ENCODE peak calls at places on chromosomes 4 and X, in ten cellular contexts. I, L, E, G, B, S, T, N, H and F are unnamed samples.

GRCh38 chr4:144176476-144176875 is 36.0 kb upstream of the GYPA start:
- DNase-seq in I (no peak), L (no peak), E (no peak), G (no peak), B (no peak), S (no peak), T (no peak), N (no peak), H (no peak), F (no peak)

GRCh38 chr4:173074501-173074946 is 94.1 kb upstream of the GALNT7 start:
- DNase-seq in I (peak), L (no peak), E (no peak), G (peak), B (no peak), S (peak), T (no peak), N (peak), H (no peak), F (no peak)

GRCh38 chrX:9489234-9489633 is 24.4 kb downstream of the TBL1X start:
- DNase-seq in I (no peak), L (no peak), E (no peak), G (no peak), B (no peak), S (no peak), T (no peak), N (no peak), H (no peak), F (no peak)

GRCh38 chr4:146675171-146675570 is 36.5 kb downstream of the POU4F2 start:
- DNase-seq in I (no peak), L (no peak), E (no peak), G (no peak), B (no peak), S (no peak), T (no peak), N (no peak), H (no peak), F (no peak)

GRCh38 chr4:185242749-185243533 is 33.5 kb downstream of the SNX25 start:
- DNase-seq in I (no peak), L (no peak), E (no peak), G (no peak), B (no peak), S (no peak), T (no peak), N (no peak), H (no peak), F (no peak)

GRCh38 chrX:110396777-110397176 is 38.1 kb downstream of the RTL9 start:
- DNase-seq in I (no peak), L (no peak), E (no peak), G (no peak), B (no peak), S (no peak), T (no peak), N (no peak), H (no peak), F (no peak)

GRCh38 chr4:82770607-82771006 is 28.0 kb downstream of the SCD5 start:
- DNase-seq in I (no peak), L (no peak), E (no peak), G (no peak), B (no peak), S (no peak), T (no peak), N (no peak), H (no peak), F (no peak)

GRCh38 chr4:36222702-36223101 is 21.6 kb downstream of the ARAP2 start:
- DNase-seq in I (no peak), L (no peak), E (no peak), G (no peak), B (no peak), S (no peak), T (no peak), N (no peak), H (no peak), F (no peak)

GRCh38 chr4:54281060-54281781 is 52.1 kb downstream of the PDGFRA start:
- DNase-seq in I (peak), L (peak), E (no peak), G (peak), B (no peak), S (peak), T (no peak), N (no peak), H (no peak), F (no peak)

GRCh38 chrX:72060196-72060974 is 71.3 kb downstream of the RTL5 start:
- DNase-seq in I (no peak), L (no peak), E (no peak), G (no peak), B (no peak), S (no peak), T (no peak), N (peak), H (peak), F (no peak)

GRCh38 chr4:139018971-139019758 is 3.6 kb downstream of the NOCT start:
- DNase-seq in I (peak), L (no peak), E (no peak), G (peak), B (no peak), S (peak), T (peak), N (no peak), H (no peak), F (no peak)

GRCh38 chrX:147912093-147912801 is 528 bp downstream of the FMR1 start:
- DNase-seq in I (peak), L (peak), E (peak), G (peak), B (peak), S (no peak), T (peak), N (peak), H (peak), F (peak)

GRCh38 chrX:111395132-111395531 is 16.9 kb downstream of the DCX start:
- DNase-seq in I (no peak), L (no peak), E (no peak), G (no peak), B (no peak), S (no peak), T (no peak), N (no peak), H (no peak), F (no peak)

GRCh38 chr4:2299794-2300193 is 37.9 kb upstream of the MXD4 start:
- DNase-seq in I (no peak), L (no peak), E (no peak), G (no peak), B (no peak), S (no peak), T (no peak), N (no peak), H (no peak), F (no peak)

GRCh38 chrX:13093489-13094140 is 49.2 kb upstream of the FAM9C start:
- DNase-seq in I (no peak), L (no peak), E (peak), G (no peak), B (no peak), S (no peak), T (no peak), N (no peak), H (no peak), F (no peak)

GRCh38 chrX:40098264-40099045 is 697 bp upstream of the BCOR start:
- DNase-seq in I (peak), L (peak), E (peak), G (peak), B (peak), S (no peak), T (peak), N (peak), H (peak), F (peak)

GRCh38 chr4:184805462-184806245 is 20.1 kb downstream of the ACSL1 start:
- DNase-seq in I (no peak), L (peak), E (no peak), G (no peak), B (peak), S (no peak), T (peak), N (no peak), H (no peak), F (no peak)

GRCh38 chr4:184039963-184040383 is 134.9 kb downstream of the STOX2 start:
- DNase-seq in I (peak), L (no peak), E (peak), G (no peak), B (peak), S (no peak), T (no peak), N (peak), H (peak), F (no peak)

GRCh38 chr4:12691168-12691567 is 793.0 kb downstream of the RAB28 start:
- DNase-seq in I (no peak), L (no peak), E (no peak), G (no peak), B (no peak), S (no peak), T (no peak), N (no peak), H (no peak), F (no peak)

GRCh38 chr4:26281876-26282275 is 38.9 kb upstream of the RBPJ start:
- DNase-seq in I (peak), L (no peak), E (no peak), G (no peak), B (no peak), S (peak), T (no peak), N (no peak), H (no peak), F (no peak)

GRCh38 chr4:85860066-85860465 is 385.1 kb downstream of the ARHGAP24 start:
- DNase-seq in I (peak), L (no peak), E (no peak), G (peak), B (no peak), S (no peak), T (no peak), N (no peak), H (no peak), F (no peak)

GRCh38 chr4:83128235-83128929 is 13.9 kb upstream of the PLAC8 start:
- DNase-seq in I (peak), L (no peak), E (no peak), G (peak), B (no peak), S (peak), T (no peak), N (no peak), H (no peak), F (no peak)

GRCh38 chrX:150731795-150732194 is 38.6 kb downstream of the MTMR1 start:
- DNase-seq in I (peak), L (no peak), E (peak), G (peak), B (no peak), S (peak), T (no peak), N (no peak), H (no peak), F (no peak)

GRCh38 chr4:8776366-8776765 is 95.3 kb downstream of the HMX1 start:
- DNase-seq in I (no peak), L (no peak), E (no peak), G (no peak), B (peak), S (no peak), T (no peak), N (no peak), H (no peak), F (no peak)

GRCh38 chrX:5810636-5811035 is 418.0 kb downstream of the NLGN4X start:
- DNase-seq in I (no peak), L (no peak), E (no peak), G (no peak), B (no peak), S (no peak), T (peak), N (no peak), H (no peak), F (no peak)

GRCh38 chrX:32045149-32045548 is 973.3 kb upstream of the FTHL17 start:
- DNase-seq in I (no peak), L (no peak), E (no peak), G (no peak), B (no peak), S (no peak), T (no peak), N (no peak), H (no peak), F (no peak)

GRCh38 chrX:107574054-107574683 is 54.1 kb upstream of the PRPS1 start:
- DNase-seq in I (peak), L (no peak), E (no peak), G (no peak), B (no peak), S (peak), T (no peak), N (no peak), H (no peak), F (no peak)

GRCh38 chr4:67134616-67135015 is 410.7 kb downstream of the CENPC start:
- DNase-seq in I (no peak), L (no peak), E (no peak), G (no peak), B (no peak), S (no peak), T (no peak), N (no peak), H (no peak), F (no peak)

GRCh38 chr4:76704133-76704881 is 193.6 kb downstream of the SOWAHB start:
- DNase-seq in I (peak), L (no peak), E (no peak), G (no peak), B (no peak), S (peak), T (no peak), N (no peak), H (no peak), F (no peak)

GRCh38 chrX:152025656-152026440 is 51.4 kb upstream of the GABRE start:
- DNase-seq in I (no peak), L (no peak), E (no peak), G (no peak), B (no peak), S (no peak), T (no peak), N (no peak), H (no peak), F (no peak)

GRCh38 chr4:78518551-78518950 is 33.0 kb upstream of the ANXA3 start:
- DNase-seq in I (no peak), L (no peak), E (no peak), G (no peak), B (no peak), S (no peak), T (no peak), N (no peak), H (no peak), F (no peak)

GRCh38 chr4:183908284-183908683 is 3.2 kb downstream of the STOX2 start:
- DNase-seq in I (no peak), L (no peak), E (no peak), G (no peak), B (no peak), S (no peak), T (no peak), N (peak), H (no peak), F (no peak)

GRCh38 chrX:111869639-111870034 is 6.3 kb upstream of the TRPC5OS start:
- DNase-seq in I (peak), L (no peak), E (peak), G (peak), B (no peak), S (peak), T (peak), N (peak), H (peak), F (no peak)

GRCh38 chrX:155662297-155662696 is 49.5 kb upstream of the TMLHE start:
- DNase-seq in I (no peak), L (no peak), E (no peak), G (no peak), B (no peak), S (no peak), T (peak), N (peak), H (no peak), F (no peak)

GRCh38 chr4:14908635-14909034 is 93.6 kb upstream of the CPEB2 start:
- DNase-seq in I (peak), L (no peak), E (no peak), G (no peak), B (no peak), S (no peak), T (no peak), N (no peak), H (no peak), F (no peak)

GRCh38 chrX:29299689-29300088 is 712.4 kb downstream of the IL1RAPL1 start:
- DNase-seq in I (no peak), L (no peak), E (no peak), G (no peak), B (no peak), S (no peak), T (no peak), N (no peak), H (no peak), F (no peak)

GRCh38 chr4:42574873-42575272 is 82.0 kb downstream of the ATP8A1 start:
- DNase-seq in I (no peak), L (no peak), E (no peak), G (no peak), B (no peak), S (no peak), T (no peak), N (no peak), H (no peak), F (no peak)